ENCODE peak calls at places on chromosomes 6 and 20, in nine cellular contexts. O, A, E, R, F, S, B, Q and L are unnamed samples.

GRCh38 chr6:43181942-43182860 is at the start of gene CUL9:
- DNase-seq in F (peak), O (peak), A (peak), B (peak), Q (peak), S (peak), E (peak), R (peak), L (peak)

GRCh38 chr6:157144861-157145260 is 178.5 kb downstream of the TMEM242 start:
- DNase-seq in E (no peak), B (no peak), R (no peak), S (no peak), F (no peak), O (no peak), A (no peak), Q (no peak), L (no peak)

GRCh38 chr6:91720323-91720722 is 1133.5 kb upstream of the MAP3K7 start:
- DNase-seq in O (no peak), A (no peak), S (no peak), F (no peak), E (no peak), Q (no peak), R (no peak), B (no peak), L (no peak)

GRCh38 chr6:722608-723007 is 29.7 kb upstream of the EXOC2 start:
- DNase-seq in F (peak), O (no peak), R (no peak), Q (peak), B (no peak), A (no peak), S (no peak), E (no peak), L (no peak)

GRCh38 chr6:24721461-24722215 is 2.7 kb upstream of the C6orf62 start:
- DNase-seq in B (peak), Q (peak), E (peak), R (peak), S (no peak), A (no peak), O (peak), F (no peak), L (no peak)

GRCh38 chr6:126945150-126945549 is 173.3 kb upstream of the RSPO3 start:
- DNase-seq in S (no peak), A (no peak), Q (no peak), F (no peak), B (no peak), O (no peak), R (no peak), E (no peak), L (no peak)

GRCh38 chr20:36093025-36093803 is 61.3 kb upstream of the EPB41L1 start:
- DNase-seq in Q (no peak), A (no peak), S (no peak), B (peak), F (no peak), E (no peak), O (peak), R (peak), L (no peak)

GRCh38 chr6:151617539-151617938 is 123.7 kb downstream of the CCDC170 start:
- DNase-seq in S (no peak), A (no peak), Q (peak), F (no peak), R (no peak), O (no peak), B (no peak), E (no peak), L (no peak)

GRCh38 chr6:49552596-49552995 is 2.1 kb downstream of the C6orf141 start:
- DNase-seq in R (no peak), Q (no peak), B (no peak), S (no peak), A (no peak), F (no peak), O (no peak), E (no peak), L (no peak)

GRCh38 chr6:121847806-121848522 is 412.5 kb downstream of the GJA1 start:
- DNase-seq in S (peak), F (no peak), R (no peak), O (peak), E (no peak), B (no peak), Q (no peak), A (no peak), L (no peak)